ENCODE peak calls at places on chromosomes 3 and 15, in ten cellular contexts. V is CD8-positive, alpha-beta memory T cell; M is NCI-H345; N is central memory CD4-positive, alpha-beta T cell; R is T-helper 9 cell; Q is GM13976; W is sciatic nerve; H is kidney; E is GOT3; Y is stimulated activated CD4-positive, alpha-beta T cell treated with anti-CD3 and anti-CD28 coated beads, Interleukin-2, amount 100 ng/mL, for 24 hours. J is an unnamed sample.

GRCh38 chr3:116302087-116302747 is 143.1 kb downstream of the LSAMP start:
- DNase-seq in V (no peak), M (no peak), N (no peak), R (no peak), Q (no peak), W (no peak), H (no peak), E (no peak), Y (no peak), J (no peak)

GRCh38 chr3:114299421-114299820 is 5.6 kb downstream of the TIGIT start:
- DNase-seq in V (peak), M (no peak), N (peak), R (peak), Q (no peak), W (no peak), H (no peak), E (no peak), Y (no peak), J (no peak)

GRCh38 chr3:75144396-75144795 is 519.7 kb upstream of the FRG2C start:
- DNase-seq in V (no peak), M (no peak), N (no peak), R (no peak), Q (no peak), W (no peak), H (no peak), E (no peak), Y (no peak), J (no peak)

GRCh38 chr15:61759639-61760038 is 300.6 kb downstream of the VPS13C start:
- DNase-seq in V (no peak), M (no peak), N (no peak), R (no peak), Q (no peak), W (no peak), H (no peak), E (no peak), Y (no peak), J (no peak)

GRCh38 chr3:150300847-150301517 is 107.1 kb upstream of the TSC22D2 start:
- DNase-seq in V (no peak), M (no peak), N (no peak), R (no peak), Q (no peak), W (no peak), H (no peak), E (no peak), Y (no peak), J (no peak)

GRCh38 chr15:85587707-85588441 is 206.9 kb downstream of the KLHL25 start:
- DNase-seq in V (no peak), M (no peak), N (no peak), R (no peak), Q (no peak), W (no peak), H (no peak), E (no peak), Y (no peak), J (no peak)

GRCh38 chr3:116028157-116028556 is 404.8 kb downstream of the GAP43 start:
- DNase-seq in V (no peak), M (no peak), N (no peak), R (no peak), Q (no peak), W (no peak), H (no peak), E (no peak), Y (no peak), J (no peak)

GRCh38 chr3:30682434-30683155 is 76.2 kb downstream of the TGFBR2 start:
- DNase-seq in V (no peak), M (no peak), N (no peak), R (no peak), Q (no peak), W (no peak), H (no peak), E (no peak), Y (no peak), J (no peak)

GRCh38 chr3:31197941-31198340 is 303.5 kb upstream of the GADL1 start:
- DNase-seq in V (no peak), M (no peak), N (no peak), R (no peak), Q (no peak), W (no peak), H (no peak), E (no peak), Y (no peak), J (no peak)

GRCh38 chr3:188244395-188244861 is 90.5 kb downstream of the LPP start:
- DNase-seq in V (no peak), M (no peak), N (no peak), R (no peak), Q (no peak), W (no peak), H (no peak), E (no peak), Y (no peak), J (no peak)

GRCh38 chr15:29183071-29183831 is 86.4 kb downstream of the NSMCE3 start:
- DNase-seq in V (no peak), M (peak), N (no peak), R (no peak), Q (no peak), W (no peak), H (no peak), E (no peak), Y (no peak), J (no peak)

GRCh38 chr3:190886945-190887344 is 24.5 kb upstream of the GMNC start:
- DNase-seq in V (no peak), M (no peak), N (no peak), R (no peak), Q (peak), W (no peak), H (no peak), E (no peak), Y (no peak), J (no peak)

GRCh38 chr3:108914774-108915641 is 38.7 kb downstream of the GUCA1C start:
- DNase-seq in V (peak), M (peak), N (peak), R (peak), Q (peak), W (no peak), H (no peak), E (no peak), Y (peak), J (no peak)

GRCh38 chr3:124939661-124940060 is 5.1 kb upstream of the MUC13 start:
- DNase-seq in V (no peak), M (no peak), N (no peak), R (no peak), Q (no peak), W (no peak), H (no peak), E (no peak), Y (no peak), J (no peak)

GRCh38 chr3:125033135-125033534 is 22.7 kb downstream of the HEG1 start:
- DNase-seq in V (no peak), M (no peak), N (no peak), R (no peak), Q (no peak), W (no peak), H (no peak), E (no peak), Y (no peak), J (no peak)

GRCh38 chr3:55651011-55651410 is 163.9 kb upstream of the WNT5A start:
- DNase-seq in V (no peak), M (no peak), N (no peak), R (no peak), Q (no peak), W (no peak), H (no peak), E (no peak), Y (no peak), J (no peak)

GRCh38 chr15:79437275-79438000 is 5.3 kb downstream of the MINAR1 start:
- DNase-seq in V (no peak), M (no peak), N (no peak), R (no peak), Q (no peak), W (no peak), H (no peak), E (no peak), Y (no peak), J (no peak)

GRCh38 chr15:72382146-72382545 is 6.3 kb upstream of the HEXA start:
- DNase-seq in V (no peak), M (no peak), N (no peak), R (no peak), Q (no peak), W (no peak), H (no peak), E (no peak), Y (no peak), J (no peak)

GRCh38 chr3:52086939-52087675 is 30.7 kb upstream of the DUSP7 start:
- DNase-seq in V (no peak), M (no peak), N (no peak), R (no peak), Q (peak), W (no peak), H (peak), E (no peak), Y (no peak), J (peak)

GRCh38 chr3:171407746-171408145 is 52.5 kb downstream of the TNIK start:
- DNase-seq in V (no peak), M (no peak), N (no peak), R (no peak), Q (no peak), W (no peak), H (no peak), E (no peak), Y (no peak), J (no peak)

GRCh38 chr3:126130981-126131750 is 47.2 kb upstream of the SLC41A3 start:
- DNase-seq in V (no peak), M (no peak), N (no peak), R (no peak), Q (no peak), W (peak), H (peak), E (no peak), Y (peak), J (peak)

J was measured in posterior vena cava.